ENCODE peak calls at places on chromosomes 5 and 9, in five cellular contexts. G, J, Y, C and E are unnamed samples.

GRCh38 chr9:109228093-109228642 is 61.1 kb upstream of the FRRS1L start:
- DNase-seq in G (no peak), J (no peak), Y (no peak), C (no peak), E (no peak)

GRCh38 chr9:131545003-131545785 is at the start of gene PRRT1B:
- DNase-seq in G (no peak), J (no peak), Y (no peak), C (no peak), E (no peak)

GRCh38 chr9:95457769-95458168 is 59.0 kb downstream of the PTCH1 start:
- DNase-seq in G (no peak), J (no peak), Y (no peak), C (no peak), E (no peak)

GRCh38 chr5:89241186-89241585 is 358.2 kb upstream of the MEF2C start:
- DNase-seq in G (no peak), J (no peak), Y (no peak), C (no peak), E (no peak)

GRCh38 chr5:108919591-108920326 is 172.1 kb downstream of the FER start:
- DNase-seq in G (no peak), J (peak), Y (no peak), C (no peak), E (no peak)

GRCh38 chr9:88538311-88539085 is 3.5 kb downstream of the NXNL2 start:
- DNase-seq in G (no peak), J (no peak), Y (peak), C (no peak), E (no peak)

GRCh38 chr5:171692106-171692505 is 93.5 kb upstream of the SMIM23 start:
- DNase-seq in G (no peak), J (no peak), Y (no peak), C (no peak), E (no peak)

GRCh38 chr5:127934791-127935256 is 148.7 kb upstream of the SLC12A2 start:
- DNase-seq in G (peak), J (no peak), Y (peak), C (no peak), E (no peak)

GRCh38 chr9:128684325-128685021 is 4.5 kb upstream of the SET start:
- DNase-seq in G (peak), J (peak), Y (peak), C (peak), E (peak)

GRCh38 chr5:133552925-133553525 is 59.3 kb downstream of the FSTL4 start:
- DNase-seq in G (peak), J (peak), Y (peak), C (no peak), E (peak)

GRCh38 chr9:133704711-133705181 is 33.4 kb downstream of the SARDH start:
- DNase-seq in G (no peak), J (no peak), Y (no peak), C (no peak), E (no peak)

GRCh38 chr9:116910201-116910600 is 223.1 kb downstream of the TRIM32 start:
- DNase-seq in G (no peak), J (no peak), Y (no peak), C (no peak), E (no peak)

GRCh38 chr9:92631452-92632211 is 38.3 kb downstream of the IPPK start:
- DNase-seq in G (no peak), J (no peak), Y (no peak), C (no peak), E (no peak)

GRCh38 chr9:16150938-16151650 is 598.3 kb downstream of the CCDC171 start:
- DNase-seq in G (no peak), J (no peak), Y (no peak), C (no peak), E (no peak)

GRCh38 chr5:151670953-151671636 is 15.6 kb downstream of the SPARC start:
- DNase-seq in G (peak), J (no peak), Y (peak), C (no peak), E (no peak)

GRCh38 chr9:89574309-89574708 is 30.5 kb upstream of the GADD45G start:
- DNase-seq in G (no peak), J (no peak), Y (no peak), C (no peak), E (no peak)

GRCh38 chr5:92371171-92371888 is 988.2 kb upstream of the ARRDC3 start:
- DNase-seq in G (no peak), J (no peak), Y (no peak), C (no peak), E (no peak)

GRCh38 chr9:123049589-123050222 is 16.2 kb downstream of the GPR21 start:
- DNase-seq in G (no peak), J (no peak), Y (peak), C (no peak), E (no peak)

GRCh38 chr9:81687521-81688261 is 1.7 kb downstream of the TLE1 start:
- DNase-seq in G (peak), J (no peak), Y (no peak), C (no peak), E (no peak)

GRCh38 chr9:36902861-36903524 is 131.1 kb downstream of the PAX5 start:
- DNase-seq in G (no peak), J (no peak), Y (no peak), C (no peak), E (no peak)